ENCODE peak calls at places on chromosomes 16 and 17, in five cellular contexts. Q is neural progenitor cell, R is HepG2, L is colonic mucosa, D is GM23248. F is an unnamed sample. For H3K27me3, the result is how much of the 10 kb centered on the place peaks cover.

GRCh38 chr17:18321309-18321708 is 6.2 kb downstream of the SMCR8 start:
- DNase-seq in R (no peak), Q (peak), L (no peak), D (peak), F (peak)

GRCh38 chr16:7408700-7409340 is 76.2 kb downstream of the RBFOX1 start:
- DNase-seq in D (no peak), Q (peak), R (no peak), L (no peak), F (peak)

GRCh38 chr16:86512301-86512859 is 2.1 kb downstream of the FOXF1 start:
- DNase-seq in Q (peak), L (no peak), R (no peak), D (peak), F (peak)

GRCh38 chr16:27455700-27456099 is 53.7 kb downstream of the IL21R start:
- DNase-seq in Q (no peak), D (no peak), L (no peak), R (no peak), F (no peak)

GRCh38 chr16:76926042-76926441 is 264.9 kb upstream of the MON1B start:
- DNase-seq in Q (no peak), L (no peak), D (no peak), R (no peak), F (no peak)

GRCh38 chr17:71948703-71949422 is 172.0 kb upstream of the SOX9 start:
- DNase-seq in Q (no peak), R (no peak), D (peak), L (no peak), F (no peak)

GRCh38 chr16:87897563-87898505 is 28.5 kb upstream of the SLC7A5 start:
- DNase-seq in R (no peak), D (no peak), Q (no peak), L (no peak), F (no peak)

GRCh38 chr16:79334127-79334526 is 266.4 kb downstream of the MAF start:
- DNase-seq in L (no peak), D (no peak), Q (peak), R (peak), F (peak)

GRCh38 chr17:73142763-73143395 is 21.9 kb upstream of the SSTR2 start:
- DNase-seq in R (no peak), Q (no peak), L (no peak), D (peak), F (no peak)

GRCh38 chr17:73323622-73324455 is 12.0 kb upstream of the CDC42EP4 start:
- DNase-seq in Q (no peak), L (no peak), R (no peak), D (peak), F (peak)

GRCh38 chr17:31631759-31632158 is 227.3 kb downstream of the COPRS start:
- DNase-seq in R (no peak), Q (no peak), L (no peak), D (no peak), F (no peak)

GRCh38 chr16:81530814-81531213 is 86.2 kb downstream of the CMIP start:
- DNase-seq in R (no peak), Q (no peak), L (no peak), D (no peak), F (no peak)

GRCh38 chr17:54435966-54436365 is 464.7 kb upstream of the TOM1L1 start:
- DNase-seq in D (no peak), Q (no peak), R (no peak), L (no peak), F (no peak)

GRCh38 chr16:66295191-66295590 is 71.3 kb upstream of the CDH5 start:
- DNase-seq in L (no peak), Q (no peak), D (no peak), R (no peak), F (peak)

GRCh38 chr16:50303041-50303604 is 36.8 kb downstream of the ADCY7 start:
- DNase-seq in L (no peak), Q (no peak), D (no peak), R (peak), F (peak)

GRCh38 chr17:70184770-70185169 is 15.4 kb downstream of the KCNJ2 start:
- DNase-seq in R (no peak), D (peak), Q (no peak), L (no peak), F (no peak)

GRCh38 chr17:80474231-80474932 is 2.0 kb downstream of the NPTX1 start:
- DNase-seq in L (no peak), Q (peak), D (peak), R (no peak), F (peak)

GRCh38 chr16:56332464-56333079 is 92.8 kb downstream of the AMFR start:
- DNase-seq in L (peak), Q (peak), D (peak), R (peak), F (peak)

GRCh38 chr17:76573096-76573495 is 12.6 kb downstream of the ST6GALNAC2 start:
- DNase-seq in L (no peak), D (no peak), R (no peak), Q (no peak), F (no peak)

GRCh38 chr16:46731691-46732555 is 16.2 kb downstream of the MYLK3 start:
- DNase-seq in D (no peak), Q (no peak), R (peak), L (no peak), F (no peak)

GRCh38 chr17:27808629-27809028 is 8.3 kb upstream of the NOS2 start:
- DNase-seq in D (no peak), R (no peak), Q (no peak), L (no peak), F (peak)

GRCh38 chr17:83203073-83203471 is 123.7 kb downstream of the METRNL start:
- DNase-seq in D (peak), L (peak), R (peak), Q (no peak), F (no peak)

GRCh38 chr16:84138824-84139627 is 6.0 kb downstream of the HSDL1 start:
- DNase-seq in D (peak), Q (peak), L (no peak), R (peak), F (no peak)

GRCh38 chr17:80353718-80354275 is 61.2 kb upstream of the ENDOV start:
- DNase-seq in Q (no peak), R (no peak), L (no peak), D (no peak), F (no peak)

GRCh38 chr16:87824991-87825841 is 44.1 kb downstream of the SLC7A5 start:
- DNase-seq in D (no peak), Q (no peak), L (no peak), R (peak), F (no peak)

GRCh38 chr17:2071421-2072281 is 16.7 kb downstream of the HIC1 start:
- DNase-seq in R (no peak), Q (no peak), L (peak), D (peak), F (no peak)

GRCh38 chr17:39352511-39352910 is 48.9 kb downstream of the FBXL20 start:
- DNase-seq in L (no peak), R (no peak), Q (no peak), D (peak), F (no peak)

GRCh38 chr16:20181386-20181785 is 107.7 kb upstream of the GPR139 start:
- DNase-seq in L (no peak), D (no peak), Q (no peak), R (no peak), F (no peak)

GRCh38 chr17:50967795-50968194 is 101.6 kb upstream of the TOB1 start:
- DNase-seq in Q (no peak), R (no peak), L (no peak), D (peak), F (no peak)

GRCh38 chr16:12096162-12096781 is 119.7 kb downstream of the SNX29 start:
- DNase-seq in L (no peak), R (no peak), Q (no peak), D (peak), F (no peak)

GRCh38 chr16:3578610-3579551 is 1.7 kb upstream of the NLRC3 start:
- DNase-seq in R (no peak), D (no peak), Q (no peak), L (no peak), F (no peak)
- H3K9ac ChIP-seq in R (no peak), D (no peak), Q (no peak), L (no peak), F (no peak)

GRCh38 chr16:89325861-89326471 is 108.5 kb downstream of the ZNF778 start:
- DNase-seq in R (no peak), Q (no peak), D (peak), L (peak), F (no peak)
- H3K4me3 ChIP-seq in R (no peak), Q (no peak), D (peak), L (no peak), F (no peak)

DNA sequence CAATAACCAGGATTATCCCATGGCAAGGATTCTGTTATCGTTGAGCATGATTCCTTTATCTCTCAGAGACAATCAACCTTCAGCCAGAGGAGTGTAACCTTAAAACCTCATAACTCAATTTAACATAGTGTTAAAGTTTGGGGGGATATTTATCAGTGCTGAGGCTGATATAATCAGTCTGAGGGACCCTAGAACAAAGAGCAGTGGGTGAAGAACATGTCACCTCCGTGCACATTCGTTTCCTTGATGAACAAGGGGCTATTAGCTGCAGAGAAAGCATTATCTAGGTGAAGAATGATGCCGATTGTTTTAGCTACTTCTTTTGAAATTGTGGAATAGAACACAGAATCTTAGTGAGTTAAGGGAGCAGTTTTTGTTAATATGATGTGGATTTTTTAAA is 99.1 kb downstream of the SKAP1 start:
- DNase-seq in R (no peak), D (no peak), Q (no peak), L (no peak), F (no peak)
- H3K27me3 ChIP-seq in R (under half), D (under half), Q (half or more), L (under half), F (under half)

GRCh38 chr17:4537451-4538235 is 17.5 kb downstream of the MYBBP1A start:
- DNase-seq in R (no peak), D (peak), Q (no peak), L (no peak), F (no peak)
- H3K9ac ChIP-seq in R (no peak), D (no peak), Q (no peak), L (no peak), F (no peak)

GRCh38 chr16:3112058-3112880 is at the start of gene ZNF205:
- DNase-seq in Q (peak), L (peak), D (peak), R (peak), F (peak)
- H3K4me3 ChIP-seq in Q (peak), L (peak), D (peak), R (peak), F (peak)

DNA sequence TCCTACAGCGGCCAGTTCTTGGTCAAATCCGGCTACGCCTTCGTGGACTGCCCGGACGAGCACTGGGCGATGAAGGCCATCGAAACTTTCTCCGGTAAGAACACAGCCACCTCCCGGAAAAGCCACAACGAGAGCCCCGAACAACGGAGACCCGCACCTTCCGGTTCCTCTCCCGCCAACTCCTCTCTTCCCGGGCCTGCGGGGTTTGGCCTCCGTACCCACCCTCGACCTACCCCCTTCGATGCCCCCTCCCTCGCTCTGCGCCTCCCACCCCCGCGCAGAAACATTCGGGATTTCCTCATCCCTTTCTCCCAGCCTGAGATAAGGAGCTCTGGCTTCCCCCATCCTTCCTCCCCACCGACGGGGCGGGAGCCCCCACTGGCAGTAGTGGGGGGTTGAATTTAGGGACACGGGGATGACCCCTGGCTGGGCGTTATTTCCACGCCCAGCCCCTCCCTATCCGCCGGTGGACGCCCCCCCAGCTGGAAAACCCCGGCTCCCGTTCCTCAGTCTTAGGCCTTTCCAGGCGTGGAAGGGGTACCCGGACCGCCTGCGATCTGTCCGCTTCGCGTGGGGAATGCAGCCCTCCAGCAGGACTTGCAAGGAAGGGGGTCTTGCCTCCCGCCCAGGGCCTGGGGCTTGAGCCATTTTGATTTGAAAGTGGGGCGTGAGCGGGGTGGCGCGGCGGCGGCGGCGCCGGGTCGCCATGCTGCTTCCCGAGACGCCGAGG is 807 bp downstream of the IGF2BP1 start:
- DNase-seq in Q (peak), L (no peak), R (no peak), D (no peak), F (peak)
- H3K27me3 ChIP-seq in Q (under half), L (half or more), R (under half), D (half or more), F (under half)

GRCh38 chr17:35797370-35797769 is 1.9 kb upstream of the MMP28 start:
- DNase-seq in Q (no peak), D (no peak), L (no peak), R (no peak), F (no peak)

GRCh38 chr17:35796942-35797341 is 1.5 kb upstream of the MMP28 start:
- DNase-seq in Q (no peak), L (peak), D (no peak), R (no peak), F (no peak)

GRCh38 chr17:35797918-35798317 is 2.5 kb upstream of the MMP28 start:
- DNase-seq in R (no peak), L (no peak), D (no peak), Q (no peak), F (no peak)

GRCh38 chr17:35795007-35795870 is at the start of gene MMP28:
- DNase-seq in L (peak), D (peak), R (no peak), Q (peak), F (peak)

GRCh38 chr17:35795871-35796265 is 427 bp upstream of the MMP28 start:
- DNase-seq in D (no peak), L (no peak), Q (no peak), R (no peak), F (no peak)
- H3K9ac ChIP-seq in D (no peak), L (peak), Q (no peak), R (no peak), F (no peak)

GRCh38 chr16:2031081-2031577 is 4.4 kb downstream of the NHERF2 start:
- DNase-seq in D (no peak), Q (no peak), L (no peak), R (no peak), F (no peak)
- H3K4me3 ChIP-seq in D (no peak), Q (no peak), L (no peak), R (no peak), F (no peak)

GRCh38 chr16:17564856-17565255 is 94.1 kb upstream of the XYLT1 start:
- DNase-seq in L (no peak), Q (no peak), D (no peak), R (no peak), F (no peak)

GRCh38 chr16:17560548-17560947 is 89.8 kb upstream of the XYLT1 start:
- DNase-seq in Q (no peak), R (no peak), D (no peak), L (no peak), F (no peak)

GRCh38 chr16:17563340-17563739 is 92.6 kb upstream of the XYLT1 start:
- DNase-seq in Q (no peak), L (no peak), D (no peak), R (no peak), F (no peak)

GRCh38 chr16:17557480-17557879 is 86.7 kb upstream of the XYLT1 start:
- DNase-seq in D (no peak), Q (no peak), L (no peak), R (no peak), F (no peak)

DNA sequence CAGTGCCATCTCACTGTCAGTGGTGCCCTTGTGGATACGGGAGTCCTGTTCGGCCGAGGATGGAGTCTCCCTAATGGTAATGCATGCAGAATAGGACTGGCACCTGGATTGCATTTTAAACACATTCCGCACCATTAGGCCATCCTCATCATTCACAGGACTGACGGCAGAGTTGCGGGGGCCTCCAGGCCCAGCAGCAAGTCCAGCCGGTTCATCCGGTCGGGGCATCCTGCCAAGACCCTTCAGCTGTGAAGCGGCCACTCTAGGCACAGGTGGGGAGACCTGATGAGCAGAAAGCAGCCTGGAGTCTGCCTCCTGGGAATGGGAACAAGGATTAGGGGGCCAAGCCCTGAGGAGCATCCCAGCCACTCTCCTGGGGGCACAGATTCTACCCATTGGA is 90.3 kb upstream of the XYLT1 start:
- DNase-seq in L (no peak), D (no peak), Q (no peak), R (no peak), F (no peak)
- H3K27me3 ChIP-seq in L (under half), D (under half), Q (under half), R (under half), F (under half)

DNA sequence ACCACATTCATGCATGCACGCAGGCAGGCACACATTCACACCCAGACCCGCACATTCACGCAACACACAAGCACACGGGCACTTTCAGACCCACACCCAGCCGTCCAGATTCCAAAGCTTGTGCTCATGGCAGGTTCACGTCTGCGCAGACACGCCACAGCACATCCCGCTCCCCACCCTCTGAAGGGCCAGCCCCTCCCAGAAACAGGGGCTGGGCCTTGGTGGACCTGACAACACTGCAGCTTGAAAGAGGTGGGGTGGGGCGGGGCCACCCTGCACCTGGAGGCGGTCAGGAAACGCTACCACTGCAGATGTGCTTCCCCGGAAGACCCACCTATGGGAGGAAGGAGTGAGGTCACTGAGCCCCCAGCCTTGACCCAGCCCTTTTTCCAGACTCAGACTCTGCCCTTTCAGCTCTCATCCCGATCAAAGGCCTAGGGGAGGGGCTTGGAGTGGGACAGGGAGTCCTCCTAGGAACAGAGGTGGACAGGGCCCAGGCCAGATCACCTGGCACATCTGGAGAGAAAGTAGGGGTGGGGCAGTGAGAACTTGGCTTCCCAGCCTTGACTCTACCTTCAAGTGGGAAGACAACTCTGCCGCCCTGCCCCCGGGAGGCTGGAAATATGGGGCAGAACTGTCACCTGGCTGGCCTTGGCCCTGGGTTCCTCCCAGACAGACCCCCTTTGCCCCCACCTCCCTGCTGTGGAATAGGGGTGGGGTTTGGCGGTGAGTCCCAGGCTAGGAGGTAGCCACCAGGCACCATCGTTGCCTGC is 11.0 kb downstream of the P3H4 start:
- DNase-seq in D (peak), R (peak), Q (peak), L (peak), F (peak)
- H3K9ac ChIP-seq in D (no peak), R (peak), Q (no peak), L (peak), F (no peak)